ENCODE peak calls at places on chromosomes 1 and 21, in four cellular contexts. One of them, this sample, is unnamed.

GRCh38 chr1:53073287-53073686 is 11.3 kb downstream of the PODN start:
- DNase-seq in HepG2: no peak
- DNase-seq in GM12878: no peak
- DNase-seq in K562: no peak
- DNase-seq in this sample: no peak

GRCh38 chr1:220099826-220100225 is 5.9 kb downstream of the IARS2 start:
- DNase-seq in HepG2: no peak
- DNase-seq in GM12878: no peak
- DNase-seq in K562: no peak
- DNase-seq in this sample: no peak

GRCh38 chr1:60759257-60759656 is 323.1 kb upstream of the NFIA start:
- DNase-seq in HepG2: no peak
- DNase-seq in GM12878: no peak
- DNase-seq in K562: no peak
- DNase-seq in this sample: peak; percentile 10

GRCh38 chr1:222784371-222784770 is 30.5 kb upstream of the DISP1 start:
- DNase-seq in HepG2: no peak
- DNase-seq in GM12878: no peak
- DNase-seq in K562: no peak
- DNase-seq in this sample: no peak

GRCh38 chr1:244154882-244155531 is 103.9 kb downstream of the ZBTB18 start:
- DNase-seq in HepG2: peak; percentile 10
- DNase-seq in GM12878: no peak
- DNase-seq in K562: no peak
- DNase-seq in this sample: peak; percentile 35

GRCh38 chr1:1144122-1144842 is 28.4 kb upstream of the C1orf159 start:
- DNase-seq in HepG2: no peak
- DNase-seq in GM12878: no peak
- DNase-seq in K562: no peak
- DNase-seq in this sample: no peak

GRCh38 chr1:67555487-67556296 is 125.5 kb upstream of the SERBP1 start:
- DNase-seq in HepG2: no peak
- DNase-seq in GM12878: no peak
- DNase-seq in K562: no peak
- DNase-seq in this sample: no peak

GRCh38 chr1:207794861-207795260 is 43.0 kb downstream of the CD46 start:
- DNase-seq in HepG2: no peak
- DNase-seq in GM12878: no peak
- DNase-seq in K562: no peak
- DNase-seq in this sample: no peak

GRCh38 chr1:23868848-23869450 is 859 bp upstream of the FUCA1 start:
- DNase-seq in HepG2: no peak
- DNase-seq in GM12878: no peak
- DNase-seq in K562: peak; percentile 69
- DNase-seq in this sample: peak; percentile 42

DNA sequence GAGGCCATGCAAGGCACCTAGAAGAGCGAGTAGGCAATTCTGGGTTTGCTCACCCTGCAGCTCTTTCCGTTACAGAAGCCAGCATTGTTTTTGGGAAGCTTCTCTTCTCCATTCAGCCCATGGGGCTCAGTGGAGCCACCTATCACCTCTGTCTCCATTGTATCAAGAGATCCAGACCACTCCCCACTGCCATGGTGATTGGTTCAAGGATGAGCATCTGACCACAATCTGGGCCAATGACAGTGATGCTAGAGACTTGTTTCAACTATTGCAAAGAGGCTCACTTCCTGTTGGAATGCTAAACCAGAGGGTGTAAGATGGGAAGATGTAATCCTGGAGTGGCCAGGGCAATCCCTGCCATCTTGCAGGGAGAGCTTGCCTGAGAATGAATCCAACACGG is 6.6 kb downstream of the SPATA21 start:
- DNase-seq in HepG2: no peak
- DNase-seq in GM12878: no peak
- DNase-seq in K562: peak; percentile 81
- DNase-seq in this sample: no peak
- TF ChIP-seq FOXM1 in HepG2: no peak
- TF ChIP-seq FOXM1 in GM12878: no peak
- TF ChIP-seq FOXM1 in K562: no peak
- TF ChIP-seq FOXM1 in this sample: no peak

DNA sequence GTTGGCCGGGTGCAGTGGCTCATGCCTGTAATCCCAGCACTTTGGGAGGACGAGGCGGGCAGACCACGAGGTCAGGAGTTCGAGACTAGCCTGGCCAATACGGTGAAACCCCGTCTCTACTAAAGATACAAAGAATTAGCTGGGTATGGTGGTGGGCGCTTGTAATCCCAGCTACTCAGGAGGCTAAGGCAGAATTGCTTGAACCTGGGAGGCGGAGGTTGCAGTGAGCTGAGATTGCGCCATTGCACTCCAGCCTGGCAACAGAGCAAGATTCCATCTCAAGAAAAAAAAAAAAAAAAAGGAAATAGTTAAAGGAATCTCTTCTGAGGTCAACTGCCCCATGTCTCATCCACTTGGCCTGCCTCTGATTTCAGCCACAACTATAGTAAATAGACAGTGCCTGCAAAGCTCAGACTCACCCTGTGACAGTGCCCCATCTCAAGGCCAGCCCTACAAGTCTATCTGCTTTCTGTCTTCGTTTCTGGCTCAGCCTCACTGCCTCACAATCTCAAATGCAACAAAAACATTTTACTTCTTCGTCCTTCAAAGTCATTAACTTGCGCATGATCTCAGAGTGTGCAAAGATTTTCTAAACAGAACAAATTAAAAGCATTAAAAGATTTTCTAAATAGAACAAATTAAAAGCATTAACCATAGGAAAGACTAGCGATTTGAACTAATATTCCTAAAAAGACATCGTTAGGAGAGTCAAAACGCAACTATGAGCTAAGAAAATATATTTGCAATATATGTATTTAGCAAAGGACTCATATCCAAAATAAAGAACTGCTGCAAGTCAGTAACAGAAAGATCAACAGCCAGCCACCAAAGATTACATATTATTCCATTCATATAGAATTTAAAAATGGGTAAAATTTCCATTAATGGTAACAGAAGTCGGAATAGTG is 65.0 kb upstream of the PRDX6 start:
- DNase-seq in HepG2: no peak
- DNase-seq in GM12878: no peak
- DNase-seq in K562: no peak
- DNase-seq in this sample: no peak
- TF ChIP-seq MAX in HepG2: no peak
- TF ChIP-seq MAX in GM12878: no peak
- TF ChIP-seq MAX in K562: no peak
- TF ChIP-seq MAX in this sample: no peak

GRCh38 chr21:45330851-45331261 is 43.2 kb upstream of the POFUT2 start:
- DNase-seq in HepG2: no peak
- DNase-seq in GM12878: no peak
- DNase-seq in K562: no peak
- DNase-seq in this sample: no peak
- TF ChIP-seq TAF1 in HepG2: no peak
- TF ChIP-seq TAF1 in GM12878: no peak
- TF ChIP-seq TAF1 in K562: no peak
- TF ChIP-seq TAF1 in this sample: no peak

GRCh38 chr1:10662824-10663667 is 133.4 kb downstream of the CASZ1 start:
- DNase-seq in HepG2: no peak
- DNase-seq in GM12878: no peak
- DNase-seq in K562: no peak
- DNase-seq in this sample: no peak

GRCh38 chr1:10665930-10666850 is 130.3 kb downstream of the CASZ1 start:
- DNase-seq in HepG2: no peak
- DNase-seq in GM12878: no peak
- DNase-seq in K562: no peak
- DNase-seq in this sample: no peak

GRCh38 chr1:10663668-10664035 is 132.8 kb downstream of the CASZ1 start:
- DNase-seq in HepG2: no peak
- DNase-seq in GM12878: no peak
- DNase-seq in K562: no peak
- DNase-seq in this sample: peak; percentile 95

GRCh38 chr1:10665226-10665625 is 131.2 kb downstream of the CASZ1 start:
- DNase-seq in HepG2: no peak
- DNase-seq in GM12878: no peak
- DNase-seq in K562: no peak
- DNase-seq in this sample: no peak

GRCh38 chr1:10664251-10664650 is 132.2 kb downstream of the CASZ1 start:
- DNase-seq in HepG2: no peak
- DNase-seq in GM12878: no peak
- DNase-seq in K562: no peak
- DNase-seq in this sample: peak; percentile 62
- TF ChIP-seq FOXM1 in HepG2: no peak
- TF ChIP-seq FOXM1 in GM12878: no peak
- TF ChIP-seq FOXM1 in K562: no peak
- TF ChIP-seq FOXM1 in this sample: no peak

GRCh38 chr1:201313086-201313485 is 29.8 kb downstream of the PKP1 start:
- DNase-seq in HepG2: no peak
- DNase-seq in GM12878: no peak
- DNase-seq in K562: no peak
- DNase-seq in this sample: no peak
- TF ChIP-seq MAX in HepG2: no peak
- TF ChIP-seq MAX in GM12878: no peak
- TF ChIP-seq MAX in K562: no peak
- TF ChIP-seq MAX in this sample: no peak

GRCh38 chr1:233730380-233730779 is 116.5 kb downstream of the KCNK1 start:
- DNase-seq in HepG2: no peak
- DNase-seq in GM12878: no peak
- DNase-seq in K562: no peak
- DNase-seq in this sample: no peak
- TF ChIP-seq TAF1 in HepG2: no peak
- TF ChIP-seq TAF1 in GM12878: no peak
- TF ChIP-seq TAF1 in K562: no peak
- TF ChIP-seq TAF1 in this sample: no peak

GRCh38 chr21:38249256-38249655 is 7.5 kb upstream of the KCNJ15 start:
- DNase-seq in HepG2: no peak
- DNase-seq in GM12878: peak; percentile 53
- DNase-seq in K562: no peak
- DNase-seq in this sample: no peak

GRCh38 chr21:38244885-38245869 is 11.6 kb upstream of the KCNJ15 start:
- DNase-seq in HepG2: no peak
- DNase-seq in GM12878: peak; percentile 59
- DNase-seq in K562: no peak
- DNase-seq in this sample: no peak

GRCh38 chr21:38247738-38248509 is 8.9 kb upstream of the KCNJ15 start:
- DNase-seq in HepG2: no peak
- DNase-seq in GM12878: no peak
- DNase-seq in K562: no peak
- DNase-seq in this sample: no peak

GRCh38 chr21:38250991-38251418 is 5.8 kb upstream of the KCNJ15 start:
- DNase-seq in HepG2: no peak
- DNase-seq in GM12878: no peak
- DNase-seq in K562: no peak
- DNase-seq in this sample: no peak

DNA sequence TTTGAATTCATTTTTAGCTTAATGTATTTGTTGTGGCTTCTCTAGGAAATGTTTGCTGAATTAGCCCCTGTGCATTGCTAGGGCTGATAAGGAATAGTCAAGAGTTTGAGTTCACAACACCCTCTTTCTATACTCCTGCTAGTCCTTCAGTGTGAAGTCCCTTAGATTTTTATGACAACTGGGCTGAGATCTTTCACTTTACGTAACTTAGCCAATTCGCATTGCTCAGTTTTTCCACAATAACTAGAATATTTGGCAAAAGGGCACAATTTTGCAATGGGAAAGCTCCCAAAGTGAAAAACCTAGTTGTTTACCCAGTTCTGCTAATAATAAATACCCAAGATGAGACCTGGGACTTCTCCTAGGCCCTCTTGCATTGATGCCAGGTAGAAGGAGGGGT is 6.9 kb upstream of the KCNJ15 start:
- DNase-seq in HepG2: no peak
- DNase-seq in GM12878: no peak
- DNase-seq in K562: no peak
- DNase-seq in this sample: no peak
- TF ChIP-seq FOXM1 in HepG2: no peak
- TF ChIP-seq FOXM1 in GM12878: no peak
- TF ChIP-seq FOXM1 in K562: no peak
- TF ChIP-seq FOXM1 in this sample: no peak

GRCh38 chr1:40796939-40797667 is 13.5 kb downstream of the KCNQ4 start:
- DNase-seq in HepG2: no peak
- DNase-seq in GM12878: no peak
- DNase-seq in K562: no peak
- DNase-seq in this sample: no peak
- TF ChIP-seq MAX in HepG2: no peak
- TF ChIP-seq MAX in GM12878: no peak
- TF ChIP-seq MAX in K562: no peak
- TF ChIP-seq MAX in this sample: no peak

DNA sequence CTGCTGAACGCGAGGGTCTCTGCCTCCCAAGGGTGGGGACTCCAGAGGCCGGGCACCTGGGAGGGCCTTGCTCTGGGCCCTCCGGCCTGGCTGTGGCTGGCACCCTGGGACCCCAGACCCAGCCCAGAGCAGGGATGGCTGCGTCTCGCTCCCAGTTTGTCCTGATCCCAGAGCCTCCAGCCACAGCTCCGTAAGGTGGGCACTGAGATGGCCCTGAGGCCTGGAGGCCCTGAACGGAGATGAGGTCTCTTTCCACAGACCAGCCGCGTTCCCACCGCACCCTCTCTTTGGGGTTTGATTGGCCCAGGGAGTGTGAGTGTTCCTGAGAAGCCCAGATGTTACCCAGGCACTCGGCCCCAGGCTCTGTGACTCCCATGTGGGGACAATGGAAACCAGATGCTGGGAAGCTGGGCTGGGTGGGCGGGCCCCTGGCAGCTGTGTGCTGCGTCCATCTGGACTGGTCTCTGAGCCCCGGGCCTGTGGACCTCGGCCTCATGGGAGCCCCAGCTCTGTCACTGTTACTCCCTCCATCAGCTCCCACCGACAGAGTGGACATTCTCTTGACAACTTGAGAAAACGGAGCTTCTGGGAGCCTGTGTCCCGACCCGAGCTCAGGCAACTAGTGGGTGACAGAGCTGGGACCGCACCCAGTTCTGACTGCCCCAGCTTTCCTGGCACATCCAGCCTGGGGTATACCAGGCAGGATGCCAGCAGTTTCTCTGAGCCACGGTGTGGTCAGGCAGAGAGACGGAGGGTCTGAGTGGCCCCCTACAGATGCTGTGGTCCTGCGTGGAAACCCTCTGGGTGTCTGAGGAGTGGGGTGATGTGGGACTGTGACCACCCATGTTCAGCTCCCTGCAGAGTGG is 9.8 kb upstream of the COL6A1 start:
- DNase-seq in HepG2: no peak
- DNase-seq in GM12878: no peak
- DNase-seq in K562: no peak
- DNase-seq in this sample: peak; percentile 92
- TF ChIP-seq TAF1 in HepG2: no peak
- TF ChIP-seq TAF1 in GM12878: no peak
- TF ChIP-seq TAF1 in K562: no peak
- TF ChIP-seq TAF1 in this sample: no peak